ENCODE peak calls at places on chromosomes 2 and 18, in ten cellular contexts. One of them, this sample, is unnamed.

GRCh38 chr2:165618806-165619205 is 149.3 kb downstream of the CSRNP3 start:
- DNase-seq in AG04449: no peak
- DNase-seq in RCC 7860: no peak
- DNase-seq in stimulated activated naive CD4-positive, alpha-beta T cell treated with Interleukin-2 at 50 U/mL for 16 hours: no peak
- DNase-seq in GM23338: no peak
- DNase-seq in activated CD4-positive, alpha-beta T cell treated with anti-CD3 and anti-CD28 coated beads, Interleukin-2, amount 50 U/mL, for 1 hour: no peak
- DNase-seq in coronary artery: no peak
- DNase-seq in ELF-1: no peak
- DNase-seq in MV-4-11: no peak
- DNase-seq in caudate nucleus: no peak
- DNase-seq in this sample: no peak

GRCh38 chr2:71510196-71510807 is 56.9 kb downstream of the DYSF start:
- DNase-seq in AG04449: no peak
- DNase-seq in RCC 7860: peak
- DNase-seq in stimulated activated naive CD4-positive, alpha-beta T cell treated with Interleukin-2 at 50 U/mL for 16 hours: peak
- DNase-seq in GM23338: peak
- DNase-seq in activated CD4-positive, alpha-beta T cell treated with anti-CD3 and anti-CD28 coated beads, Interleukin-2, amount 50 U/mL, for 1 hour: peak
- DNase-seq in coronary artery: no peak
- DNase-seq in ELF-1: peak
- DNase-seq in MV-4-11: peak
- DNase-seq in caudate nucleus: peak
- DNase-seq in this sample: peak

GRCh38 chr2:230085201-230085600 is 16.5 kb upstream of the SLC16A14 start:
- DNase-seq in AG04449: no peak
- DNase-seq in RCC 7860: no peak
- DNase-seq in stimulated activated naive CD4-positive, alpha-beta T cell treated with Interleukin-2 at 50 U/mL for 16 hours: no peak
- DNase-seq in GM23338: no peak
- DNase-seq in activated CD4-positive, alpha-beta T cell treated with anti-CD3 and anti-CD28 coated beads, Interleukin-2, amount 50 U/mL, for 1 hour: no peak
- DNase-seq in coronary artery: no peak
- DNase-seq in ELF-1: no peak
- DNase-seq in MV-4-11: no peak
- DNase-seq in caudate nucleus: no peak
- DNase-seq in this sample: no peak

GRCh38 chr2:39175391-39175790 is 54.5 kb upstream of the SOS1 start:
- DNase-seq in AG04449: no peak
- DNase-seq in RCC 7860: no peak
- DNase-seq in stimulated activated naive CD4-positive, alpha-beta T cell treated with Interleukin-2 at 50 U/mL for 16 hours: no peak
- DNase-seq in GM23338: no peak
- DNase-seq in activated CD4-positive, alpha-beta T cell treated with anti-CD3 and anti-CD28 coated beads, Interleukin-2, amount 50 U/mL, for 1 hour: no peak
- DNase-seq in coronary artery: no peak
- DNase-seq in ELF-1: no peak
- DNase-seq in MV-4-11: no peak
- DNase-seq in caudate nucleus: no peak
- DNase-seq in this sample: no peak

GRCh38 chr18:21682276-21683051 is 22.1 kb downstream of the ABHD3 start:
- DNase-seq in AG04449: peak
- DNase-seq in RCC 7860: no peak
- DNase-seq in stimulated activated naive CD4-positive, alpha-beta T cell treated with Interleukin-2 at 50 U/mL for 16 hours: no peak
- DNase-seq in GM23338: peak
- DNase-seq in activated CD4-positive, alpha-beta T cell treated with anti-CD3 and anti-CD28 coated beads, Interleukin-2, amount 50 U/mL, for 1 hour: no peak
- DNase-seq in coronary artery: no peak
- DNase-seq in ELF-1: peak
- DNase-seq in MV-4-11: peak
- DNase-seq in caudate nucleus: no peak
- DNase-seq in this sample: peak

GRCh38 chr2:30677231-30677630 is 130.0 kb downstream of the CAPN13 start:
- DNase-seq in AG04449: no peak
- DNase-seq in RCC 7860: no peak
- DNase-seq in stimulated activated naive CD4-positive, alpha-beta T cell treated with Interleukin-2 at 50 U/mL for 16 hours: no peak
- DNase-seq in GM23338: no peak
- DNase-seq in activated CD4-positive, alpha-beta T cell treated with anti-CD3 and anti-CD28 coated beads, Interleukin-2, amount 50 U/mL, for 1 hour: no peak
- DNase-seq in coronary artery: no peak
- DNase-seq in ELF-1: no peak
- DNase-seq in MV-4-11: no peak
- DNase-seq in caudate nucleus: no peak
- DNase-seq in this sample: no peak

GRCh38 chr18:69172046-69172445 is 228.6 kb upstream of the DOK6 start:
- DNase-seq in AG04449: no peak
- DNase-seq in RCC 7860: no peak
- DNase-seq in stimulated activated naive CD4-positive, alpha-beta T cell treated with Interleukin-2 at 50 U/mL for 16 hours: no peak
- DNase-seq in GM23338: no peak
- DNase-seq in activated CD4-positive, alpha-beta T cell treated with anti-CD3 and anti-CD28 coated beads, Interleukin-2, amount 50 U/mL, for 1 hour: no peak
- DNase-seq in coronary artery: no peak
- DNase-seq in ELF-1: no peak
- DNase-seq in MV-4-11: no peak
- DNase-seq in caudate nucleus: no peak
- DNase-seq in this sample: no peak

GRCh38 chr2:231781798-231782726 is 980 bp upstream of the PDE6D start:
- DNase-seq in AG04449: no peak
- DNase-seq in RCC 7860: no peak
- DNase-seq in stimulated activated naive CD4-positive, alpha-beta T cell treated with Interleukin-2 at 50 U/mL for 16 hours: no peak
- DNase-seq in GM23338: peak
- DNase-seq in activated CD4-positive, alpha-beta T cell treated with anti-CD3 and anti-CD28 coated beads, Interleukin-2, amount 50 U/mL, for 1 hour: no peak
- DNase-seq in coronary artery: no peak
- DNase-seq in ELF-1: no peak
- DNase-seq in MV-4-11: peak
- DNase-seq in caudate nucleus: no peak
- DNase-seq in this sample: no peak

GRCh38 chr2:25844089-25844488 is 34.2 kb downstream of the ASXL2 start:
- DNase-seq in AG04449: peak
- DNase-seq in RCC 7860: no peak
- DNase-seq in stimulated activated naive CD4-positive, alpha-beta T cell treated with Interleukin-2 at 50 U/mL for 16 hours: no peak
- DNase-seq in GM23338: no peak
- DNase-seq in activated CD4-positive, alpha-beta T cell treated with anti-CD3 and anti-CD28 coated beads, Interleukin-2, amount 50 U/mL, for 1 hour: no peak
- DNase-seq in coronary artery: no peak
- DNase-seq in ELF-1: no peak
- DNase-seq in MV-4-11: no peak
- DNase-seq in caudate nucleus: no peak
- DNase-seq in this sample: peak

GRCh38 chr18:5977022-5977421 is 81.7 kb upstream of the TMEM200C start:
- DNase-seq in AG04449: no peak
- DNase-seq in RCC 7860: no peak
- DNase-seq in stimulated activated naive CD4-positive, alpha-beta T cell treated with Interleukin-2 at 50 U/mL for 16 hours: no peak
- DNase-seq in GM23338: no peak
- DNase-seq in activated CD4-positive, alpha-beta T cell treated with anti-CD3 and anti-CD28 coated beads, Interleukin-2, amount 50 U/mL, for 1 hour: no peak
- DNase-seq in coronary artery: no peak
- DNase-seq in ELF-1: no peak
- DNase-seq in MV-4-11: no peak
- DNase-seq in caudate nucleus: no peak
- DNase-seq in this sample: no peak